ENCODE peak calls at places on chromosomes 7 and 10, in five cellular contexts. One of them, this sample, is unnamed.

GRCh38 chr7:121954803-121955202 is 81.8 kb downstream of the PTPRZ1 start:
- DNase-seq in uterus: no peak
- DNase-seq in fibroblast of lung: peak
- DNase-seq in hepatocyte: no peak
- DNase-seq in Panc1: no peak
- DNase-seq in this sample: no peak

GRCh38 chr10:71632896-71633600 is 86.5 kb downstream of the C10orf105 start:
- DNase-seq in uterus: no peak
- DNase-seq in fibroblast of lung: no peak
- DNase-seq in hepatocyte: no peak
- DNase-seq in Panc1: no peak
- DNase-seq in this sample: no peak

GRCh38 chr10:98006266-98006665 is 24.2 kb downstream of the CRTAC1 start:
- DNase-seq in hepatocyte: peak
- DNase-seq in fibroblast of lung: no peak
- DNase-seq in uterus: no peak
- DNase-seq in Panc1: no peak
- DNase-seq in this sample: no peak

GRCh38 chr7:87413029-87413428 is 62.5 kb downstream of the ABCB4 start:
- DNase-seq in fibroblast of lung: peak
- DNase-seq in Panc1: no peak
- DNase-seq in hepatocyte: no peak
- DNase-seq in uterus: no peak
- DNase-seq in this sample: no peak

GRCh38 chr10:3785849-3786290 is 861 bp upstream of the KLF6 start:
- DNase-seq in fibroblast of lung: peak
- DNase-seq in uterus: peak
- DNase-seq in Panc1: no peak
- DNase-seq in hepatocyte: peak
- DNase-seq in this sample: no peak

GRCh38 chr7:70752794-70753241 is 379.1 kb upstream of the GALNT17 start:
- DNase-seq in hepatocyte: no peak
- DNase-seq in Panc1: no peak
- DNase-seq in fibroblast of lung: peak
- DNase-seq in uterus: no peak
- DNase-seq in this sample: no peak

GRCh38 chr7:47751068-47751467 is 169.2 kb upstream of the TNS3 start:
- DNase-seq in uterus: no peak
- DNase-seq in hepatocyte: no peak
- DNase-seq in Panc1: no peak
- DNase-seq in fibroblast of lung: no peak
- DNase-seq in this sample: no peak

GRCh38 chr10:127353544-127353943 is 157.2 kb upstream of the INSYN2A start:
- DNase-seq in Panc1: no peak
- DNase-seq in uterus: no peak
- DNase-seq in hepatocyte: no peak
- DNase-seq in fibroblast of lung: no peak
- DNase-seq in this sample: no peak

GRCh38 chr10:97307866-97308780 is 10.9 kb upstream of the FRAT1 start:
- DNase-seq in fibroblast of lung: no peak
- DNase-seq in uterus: no peak
- DNase-seq in hepatocyte: no peak
- DNase-seq in Panc1: no peak
- DNase-seq in this sample: no peak

GRCh38 chr10:130017631-130018022 is 53.6 kb upstream of the EBF3 start:
- DNase-seq in hepatocyte: no peak
- DNase-seq in uterus: no peak
- DNase-seq in Panc1: no peak
- DNase-seq in fibroblast of lung: no peak
- DNase-seq in this sample: no peak

DNA sequence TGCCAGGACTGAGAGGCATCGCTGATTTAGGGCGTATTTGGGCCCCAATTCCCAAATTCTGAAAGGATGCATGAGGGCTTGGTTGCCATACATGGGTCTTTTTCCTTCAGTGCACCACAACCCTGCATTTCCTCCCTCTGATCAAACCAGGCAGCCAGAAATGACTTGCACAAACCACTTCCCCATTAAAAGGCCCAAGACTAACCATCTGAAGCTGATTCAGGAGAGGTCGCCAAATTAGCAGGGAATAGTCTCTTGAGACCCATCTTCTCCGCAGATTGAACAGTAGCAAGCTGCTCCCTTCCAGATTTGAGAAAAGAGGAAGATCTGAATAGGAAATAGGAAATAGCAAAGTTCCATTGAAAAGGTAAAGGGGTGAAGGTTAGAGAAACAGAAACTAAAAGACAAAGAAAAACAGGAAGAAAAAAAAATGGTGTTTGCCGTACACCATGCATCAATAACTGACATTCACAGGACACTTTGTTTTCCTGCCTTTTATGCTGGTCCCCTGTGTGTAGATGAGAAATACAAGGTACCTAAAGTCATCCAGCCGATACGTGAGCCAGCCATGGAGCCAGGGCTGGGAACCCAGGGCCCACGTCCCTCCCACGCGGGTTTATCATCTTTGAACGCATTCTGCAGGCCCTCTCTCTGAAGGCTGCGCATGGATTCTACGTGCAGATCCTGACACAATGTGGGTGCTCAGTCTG is 268.3 kb upstream of the NPVF start:
- DNase-seq in fibroblast of lung: no peak
- DNase-seq in uterus: no peak
- DNase-seq in hepatocyte: no peak
- DNase-seq in Panc1: no peak
- DNase-seq in this sample: no peak
- H3K4me3 ChIP-seq in fibroblast of lung: no peak
- H3K4me3 ChIP-seq in uterus: no peak
- H3K4me3 ChIP-seq in hepatocyte: no peak
- H3K4me3 ChIP-seq in Panc1: no peak
- H3K4me3 ChIP-seq in this sample: no peak

GRCh38 chr7:101363734-101364374 is 1.2 kb downstream of the COL26A1 start:
- DNase-seq in hepatocyte: peak
- DNase-seq in fibroblast of lung: peak
- DNase-seq in uterus: peak
- DNase-seq in Panc1: peak
- DNase-seq in this sample: peak

GRCh38 chr7:101363196-101363733 is 590 bp downstream of the COL26A1 start:
- DNase-seq in uterus: no peak
- DNase-seq in Panc1: no peak
- DNase-seq in hepatocyte: no peak
- DNase-seq in fibroblast of lung: no peak
- DNase-seq in this sample: no peak

GRCh38 chr7:101365956-101366355 is 3.3 kb downstream of the COL26A1 start:
- DNase-seq in uterus: no peak
- DNase-seq in fibroblast of lung: no peak
- DNase-seq in Panc1: no peak
- DNase-seq in hepatocyte: no peak
- DNase-seq in this sample: peak

GRCh38 chr7:101367676-101368075 is 5.0 kb downstream of the COL26A1 start:
- DNase-seq in uterus: no peak
- DNase-seq in fibroblast of lung: no peak
- DNase-seq in Panc1: no peak
- DNase-seq in hepatocyte: no peak
- DNase-seq in this sample: no peak

DNA sequence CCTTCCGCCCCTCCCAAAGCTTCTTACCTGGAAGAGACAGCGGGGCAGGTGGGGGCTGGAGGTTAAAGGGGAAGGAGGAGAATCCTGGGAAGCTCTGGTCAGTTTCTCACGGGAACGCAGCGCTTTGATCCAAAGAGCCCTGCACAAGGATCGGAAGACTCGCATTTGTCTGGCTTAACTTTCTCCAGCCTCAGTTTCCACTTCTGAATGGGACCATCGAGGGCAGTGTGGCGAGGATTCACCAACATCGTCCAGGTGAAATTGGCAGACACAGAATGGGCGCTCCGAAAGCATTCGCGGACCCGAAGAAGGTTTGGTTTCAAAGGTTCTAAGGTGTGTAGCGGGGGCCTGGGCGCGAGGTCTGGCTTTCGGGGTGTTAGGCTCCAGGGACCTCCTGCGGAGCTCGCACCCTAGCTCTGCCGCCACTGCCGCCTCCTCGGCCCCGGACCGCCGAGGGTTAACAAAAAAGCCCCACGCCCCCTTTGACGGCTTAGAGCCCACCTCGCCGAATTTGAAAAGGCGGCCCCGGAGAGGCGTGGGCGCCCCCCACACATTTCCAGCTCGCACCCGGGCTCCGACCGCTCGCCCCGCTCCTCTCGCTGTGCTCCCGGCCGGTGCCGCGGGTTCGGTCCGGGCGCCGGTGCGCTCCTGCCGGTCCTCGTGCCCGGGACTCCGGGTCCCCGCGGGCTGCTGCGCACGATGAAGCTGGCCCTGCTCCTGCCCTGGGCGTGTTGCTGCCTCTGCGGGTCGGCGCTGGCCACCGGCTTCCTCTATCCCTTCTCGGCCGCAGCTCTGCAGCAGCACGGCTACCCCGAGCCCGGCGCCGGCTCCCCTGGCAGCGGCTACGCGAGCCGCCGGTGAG is at the start of gene COL26A1:
- DNase-seq in fibroblast of lung: peak
- DNase-seq in Panc1: no peak
- DNase-seq in uterus: no peak
- DNase-seq in hepatocyte: peak
- DNase-seq in this sample: peak
- H3K27ac ChIP-seq in fibroblast of lung: no peak
- H3K27ac ChIP-seq in Panc1: peak
- H3K27ac ChIP-seq in uterus: no peak
- H3K27ac ChIP-seq in hepatocyte: peak
- H3K27ac ChIP-seq in this sample: peak

GRCh38 chr7:73815436-73815835 is 15.4 kb upstream of the CLDN4 start:
- DNase-seq in Panc1: no peak
- DNase-seq in hepatocyte: no peak
- DNase-seq in uterus: no peak
- DNase-seq in fibroblast of lung: no peak
- DNase-seq in this sample: no peak

GRCh38 chr7:73812996-73813395 is 17.8 kb upstream of the CLDN4 start:
- DNase-seq in uterus: no peak
- DNase-seq in fibroblast of lung: no peak
- DNase-seq in Panc1: no peak
- DNase-seq in hepatocyte: no peak
- DNase-seq in this sample: no peak

GRCh38 chr7:73809454-73810090 is 21.2 kb upstream of the CLDN4 start:
- DNase-seq in fibroblast of lung: no peak
- DNase-seq in Panc1: no peak
- DNase-seq in hepatocyte: peak
- DNase-seq in uterus: no peak
- DNase-seq in this sample: peak

GRCh38 chr7:73810991-73811360 is 19.8 kb upstream of the CLDN4 start:
- DNase-seq in fibroblast of lung: no peak
- DNase-seq in uterus: no peak
- DNase-seq in Panc1: no peak
- DNase-seq in hepatocyte: no peak
- DNase-seq in this sample: no peak

GRCh38 chr7:73811760-73812168 is 19.0 kb upstream of the CLDN4 start:
- DNase-seq in fibroblast of lung: peak
- DNase-seq in uterus: peak
- DNase-seq in Panc1: no peak
- DNase-seq in hepatocyte: peak
- DNase-seq in this sample: no peak
- TF ChIP-seq CTCF in fibroblast of lung: peak
- TF ChIP-seq CTCF in uterus: peak
- TF ChIP-seq CTCF in Panc1: peak
- TF ChIP-seq CTCF in hepatocyte: peak
- TF ChIP-seq CTCF in this sample: peak

GRCh38 chr10:122019414-122019975 is 30.5 kb downstream of the TACC2 start:
- DNase-seq in uterus: no peak
- DNase-seq in fibroblast of lung: no peak
- DNase-seq in hepatocyte: peak
- DNase-seq in Panc1: no peak
- DNase-seq in this sample: no peak
- H3K4me3 ChIP-seq in uterus: no peak
- H3K4me3 ChIP-seq in fibroblast of lung: no peak
- H3K4me3 ChIP-seq in hepatocyte: no peak
- H3K4me3 ChIP-seq in Panc1: peak
- H3K4me3 ChIP-seq in this sample: no peak

DNA sequence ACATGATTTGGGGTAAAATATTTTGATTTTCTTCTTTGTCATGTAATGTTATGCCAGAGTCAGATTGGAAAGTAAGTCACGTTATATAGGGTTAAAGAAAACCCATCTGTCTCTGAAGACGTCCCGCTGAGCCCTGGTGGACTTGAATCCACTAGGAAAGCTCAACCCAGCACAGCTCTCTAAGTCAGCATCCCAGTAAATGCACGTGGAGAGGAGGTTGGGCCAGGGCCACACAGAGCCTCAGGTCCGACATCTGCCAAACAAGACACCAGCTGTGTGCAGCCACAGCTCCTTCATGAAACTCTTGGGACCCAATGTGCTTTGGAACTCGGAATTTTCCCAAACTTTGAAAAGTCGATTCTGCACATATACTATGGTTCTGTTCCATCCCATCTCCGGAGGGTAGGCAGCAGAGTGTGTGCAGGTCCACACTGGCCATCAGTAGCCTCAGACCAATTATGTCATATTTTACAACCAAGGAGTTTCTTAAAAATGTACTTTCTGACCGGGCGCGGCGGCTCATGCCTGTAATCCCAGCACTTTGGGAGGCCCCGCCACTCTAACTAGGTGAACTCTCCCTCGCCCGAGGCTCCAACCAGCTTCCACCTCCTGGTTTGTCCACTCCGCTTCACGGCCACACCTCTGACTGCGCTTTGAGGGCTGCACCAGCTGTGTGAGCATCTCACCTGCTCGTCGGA is 29.8 kb upstream of the DNAJB6 start:
- DNase-seq in fibroblast of lung: no peak
- DNase-seq in Panc1: no peak
- DNase-seq in uterus: no peak
- DNase-seq in hepatocyte: no peak
- DNase-seq in this sample: no peak
- H3K27ac ChIP-seq in fibroblast of lung: no peak
- H3K27ac ChIP-seq in Panc1: peak
- H3K27ac ChIP-seq in uterus: no peak
- H3K27ac ChIP-seq in hepatocyte: no peak
- H3K27ac ChIP-seq in this sample: no peak

GRCh38 chr7:130560972-130561371 is 69.1 kb downstream of the MEST start:
- DNase-seq in Panc1: peak
- DNase-seq in fibroblast of lung: peak
- DNase-seq in hepatocyte: peak
- DNase-seq in uterus: no peak
- DNase-seq in this sample: no peak
- TF ChIP-seq CTCF in Panc1: peak
- TF ChIP-seq CTCF in fibroblast of lung: peak
- TF ChIP-seq CTCF in hepatocyte: peak
- TF ChIP-seq CTCF in uterus: no peak
- TF ChIP-seq CTCF in this sample: no peak

This sample was measured in dorsolateral prefrontal cortex.